ENCODE peak calls at places on chromosomes 12 and 14, in four cellular contexts. T, S, P and J are unnamed samples.

GRCh38 chr12:51971679-51972423 is 20.4 kb downstream of the ACVR1B start:
- DNase-seq in S (no peak), P (no peak), T (no peak), J (no peak)

GRCh38 chr12:95848575-95849388 is 10.0 kb upstream of the SNRPF start:
- DNase-seq in T (no peak), S (no peak), P (peak), J (peak)

GRCh38 chr14:54396183-54396492 is 669 bp upstream of the CDKN3 start:
- DNase-seq in S (no peak), T (no peak), P (no peak), J (no peak)

GRCh38 chr12:49824886-49825285 is 3.3 kb downstream of the NCKAP5L start:
- DNase-seq in T (no peak), P (no peak), S (no peak), J (no peak)

GRCh38 chr12:65755596-65755978 is 68.7 kb upstream of the HMGA2 start:
- DNase-seq in S (no peak), P (no peak), T (no peak), J (no peak)

GRCh38 chr12:11652351-11653040 is 3.0 kb downstream of the ETV6 start:
- DNase-seq in S (no peak), P (peak), T (no peak), J (peak)

GRCh38 chr12:25332143-25332542 is 81.4 kb upstream of the KRAS start:
- DNase-seq in S (no peak), P (no peak), T (no peak), J (no peak)

GRCh38 chr12:39831587-39832315 is 212.1 kb upstream of the ABCD2 start:
- DNase-seq in S (no peak), T (no peak), P (no peak), J (no peak)

GRCh38 chr12:101490286-101490920 is 15.3 kb downstream of the SPIC start:
- DNase-seq in P (peak), T (no peak), S (no peak), J (peak)

GRCh38 chr12:28870839-28871440 is 278.1 kb upstream of the FAR2 start:
- DNase-seq in S (no peak), P (no peak), T (no peak), J (no peak)

GRCh38 chr14:20706657-20707355 is 18.2 kb downstream of the ANG start:
- DNase-seq in P (no peak), T (no peak), S (no peak), J (no peak)

GRCh38 chr12:110028323-110028722 is 20.0 kb downstream of the C12orf76 start:
- DNase-seq in P (no peak), T (no peak), S (no peak), J (no peak)

GRCh38 chr12:24045816-24046257 is 96.4 kb upstream of the SOX5 start:
- DNase-seq in P (no peak), T (no peak), S (no peak), J (no peak)

GRCh38 chr12:77878901-77879300 is 48.2 kb downstream of the NAV3 start:
- DNase-seq in P (no peak), S (no peak), T (no peak), J (no peak)

GRCh38 chr14:55336161-55336560 is 64.9 kb downstream of the FBXO34 start:
- DNase-seq in T (peak), S (no peak), P (peak), J (no peak)

GRCh38 chr12:132261328-132262138 is 67.9 kb downstream of the GALNT9 start:
- DNase-seq in S (no peak), P (no peak), T (no peak), J (no peak)

GRCh38 chr12:70319632-70320031 is 46.5 kb upstream of the KCNMB4 start:
- DNase-seq in S (no peak), P (no peak), T (no peak), J (no peak)

GRCh38 chr12:57834086-57834876 is 12.2 kb downstream of the CTDSP2 start:
- DNase-seq in S (no peak), P (no peak), T (no peak), J (no peak)

GRCh38 chr14:64663174-64663573 is 41.0 kb upstream of the PLEKHG3 start:
- DNase-seq in T (no peak), S (no peak), P (no peak), J (no peak)

GRCh38 chr12:88258396-88258795 is 116.3 kb downstream of the TMTC3 start:
- DNase-seq in T (no peak), S (no peak), P (no peak), J (no peak)

GRCh38 chr14:34628681-34629135 is 1.2 kb downstream of the SNX6 start:
- DNase-seq in P (peak), S (no peak), T (no peak), J (no peak)

GRCh38 chr14:94621358-94622134 is 9.4 kb downstream of the SERPINA3 start:
- DNase-seq in P (no peak), T (no peak), S (no peak), J (no peak)

GRCh38 chr12:1804545-1805332 is 15.6 kb upstream of the LRTM2 start:
- DNase-seq in T (peak), P (peak), S (no peak), J (peak)

GRCh38 chr12:31231611-31232360 is 94.2 kb downstream of the SINHCAF start:
- DNase-seq in S (peak), T (no peak), P (no peak), J (no peak)

GRCh38 chr14:34715108-34715863 is 893 bp upstream of the CFL2 start:
- DNase-seq in T (no peak), S (no peak), P (no peak), J (no peak)

DNA sequence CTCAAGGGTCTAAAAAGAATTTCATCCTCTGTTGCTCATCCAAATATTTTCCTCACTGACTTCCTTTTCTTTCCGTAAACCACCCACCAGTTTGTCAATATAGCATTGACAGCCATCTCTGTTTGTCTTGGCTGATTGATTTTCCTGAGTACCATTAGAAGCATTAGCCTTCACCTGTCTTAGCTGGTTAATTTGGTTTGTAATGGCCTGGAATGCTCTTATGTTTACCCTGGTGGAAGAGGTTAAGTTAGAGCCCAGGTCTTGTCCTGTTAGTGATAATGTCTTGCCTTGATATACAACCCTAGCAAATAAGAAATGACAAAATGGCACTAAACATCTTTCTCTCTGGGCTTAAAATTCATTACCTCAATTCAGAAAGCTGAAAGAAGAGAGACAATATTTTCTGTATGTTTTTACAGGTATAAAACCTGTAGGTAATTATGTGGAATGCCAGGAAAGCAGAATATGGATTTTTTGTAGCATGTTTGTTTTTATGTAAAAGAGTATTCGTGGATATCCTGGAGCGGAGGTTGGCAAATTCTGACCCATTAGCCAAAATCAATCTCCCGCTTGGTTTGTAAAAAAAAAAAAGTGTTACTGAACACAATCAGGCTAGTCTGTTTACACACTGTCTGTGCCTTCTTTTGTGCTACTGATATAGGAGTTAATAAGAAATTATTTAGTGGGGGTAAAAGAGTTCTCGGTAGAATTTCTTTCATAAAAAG is 224.4 kb upstream of the DAAM1 start:
- DNase-seq in T (no peak), S (no peak), P (no peak), J (no peak)
- TF ChIP-seq POLR2AphosphoS5 in T (no peak), S (no peak), P (no peak), J (no peak)

GRCh38 chr14:75577090-75577489 is 1.3 kb upstream of the FLVCR2 start:
- DNase-seq in S (no peak), P (no peak), T (no peak), J (no peak)

GRCh38 chr14:75579882-75580281 is 1.5 kb downstream of the FLVCR2 start:
- DNase-seq in S (no peak), T (no peak), P (no peak), J (no peak)

GRCh38 chr14:75577724-75578098 is 709 bp upstream of the FLVCR2 start:
- DNase-seq in T (peak), S (peak), P (peak), J (peak)

GRCh38 chr14:75578099-75578785 is at the start of gene FLVCR2:
- DNase-seq in S (peak), P (peak), T (peak), J (peak)

DNA sequence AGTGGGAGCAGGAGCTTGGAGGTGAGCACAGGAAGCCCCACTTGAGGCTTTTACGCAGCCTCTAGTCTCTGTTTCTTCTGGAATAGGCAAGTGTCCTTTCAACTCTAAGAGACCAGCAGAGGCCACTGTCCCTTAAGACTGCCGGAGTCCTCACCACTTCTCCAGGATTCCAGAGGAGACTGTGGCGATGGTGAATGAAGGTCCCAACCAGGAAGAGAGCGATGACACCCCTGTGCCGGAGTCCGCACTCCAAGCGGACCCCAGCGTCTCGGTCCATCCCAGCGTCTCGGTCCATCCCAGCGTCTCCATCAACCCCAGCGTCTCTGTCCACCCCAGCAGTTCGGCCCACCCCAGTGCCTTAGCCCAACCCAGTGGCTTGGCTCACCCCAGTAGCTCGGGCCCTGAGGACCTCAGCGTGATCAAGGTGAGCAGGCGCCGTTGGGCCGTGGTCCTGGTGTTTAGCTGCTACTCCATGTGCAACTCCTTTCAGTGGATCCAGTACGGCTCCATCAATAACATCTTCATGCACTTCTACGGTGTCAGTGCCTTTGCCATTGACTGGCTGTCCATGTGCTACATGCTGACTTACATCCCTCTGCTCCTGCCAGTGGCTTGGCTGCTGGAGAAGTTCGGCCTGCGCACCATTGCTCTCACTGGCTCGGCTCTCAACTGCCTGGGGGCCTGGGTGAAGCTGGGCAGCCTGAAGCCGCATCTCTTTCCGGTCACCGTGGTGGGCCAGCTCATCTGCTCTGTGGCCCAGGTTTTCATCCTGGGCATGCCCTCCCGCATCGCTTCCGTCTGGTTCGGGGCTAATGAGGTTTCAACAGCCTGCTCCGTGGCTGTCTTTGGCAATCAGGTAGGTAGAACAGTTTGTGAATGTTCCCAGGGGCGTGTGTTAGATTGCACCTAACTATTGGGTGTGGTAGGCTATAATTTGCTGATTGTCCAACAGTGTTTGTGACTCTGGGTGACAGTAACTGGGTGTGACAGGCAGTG is 664 bp downstream of the FLVCR2 start:
- DNase-seq in P (no peak), S (no peak), T (no peak), J (peak)
- TF ChIP-seq POLR2AphosphoS5 in P (no peak), S (no peak), T (no peak), J (no peak)

DNA sequence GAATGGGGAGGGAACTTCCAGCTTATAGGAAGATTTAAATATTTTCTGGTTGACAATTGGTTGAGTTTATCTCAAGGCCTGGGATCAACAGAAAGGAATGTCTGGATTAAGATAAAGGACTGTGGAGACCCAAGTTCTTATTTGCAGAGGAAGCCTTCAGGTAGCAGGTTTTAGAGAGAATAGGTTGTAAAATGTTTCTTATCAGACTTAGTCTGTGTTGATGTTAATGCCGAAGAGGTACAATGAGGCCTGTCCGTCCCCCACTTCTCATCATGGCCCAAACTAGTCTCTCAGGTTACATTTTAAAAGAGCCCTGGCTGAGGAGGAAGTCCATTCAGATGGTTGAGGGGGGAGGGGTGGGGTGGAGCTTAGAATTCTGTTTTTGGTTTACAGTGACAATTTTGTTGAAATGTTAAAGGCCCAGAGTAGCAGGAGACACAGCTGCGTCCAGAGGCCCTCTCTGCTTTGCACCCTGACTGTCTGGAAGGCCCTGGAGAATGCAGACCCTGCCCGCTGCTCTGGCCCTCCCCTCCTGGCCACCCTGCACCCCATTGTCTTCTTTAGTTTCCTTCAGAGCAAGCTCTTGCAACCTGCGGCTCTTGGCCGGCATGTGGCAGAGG is 672.5 kb upstream of the TMEM132C start:
- DNase-seq in T (no peak), P (no peak), S (no peak), J (no peak)
- TF ChIP-seq POLR2AphosphoS5 in T (no peak), P (no peak), S (no peak), J (no peak)

DNA sequence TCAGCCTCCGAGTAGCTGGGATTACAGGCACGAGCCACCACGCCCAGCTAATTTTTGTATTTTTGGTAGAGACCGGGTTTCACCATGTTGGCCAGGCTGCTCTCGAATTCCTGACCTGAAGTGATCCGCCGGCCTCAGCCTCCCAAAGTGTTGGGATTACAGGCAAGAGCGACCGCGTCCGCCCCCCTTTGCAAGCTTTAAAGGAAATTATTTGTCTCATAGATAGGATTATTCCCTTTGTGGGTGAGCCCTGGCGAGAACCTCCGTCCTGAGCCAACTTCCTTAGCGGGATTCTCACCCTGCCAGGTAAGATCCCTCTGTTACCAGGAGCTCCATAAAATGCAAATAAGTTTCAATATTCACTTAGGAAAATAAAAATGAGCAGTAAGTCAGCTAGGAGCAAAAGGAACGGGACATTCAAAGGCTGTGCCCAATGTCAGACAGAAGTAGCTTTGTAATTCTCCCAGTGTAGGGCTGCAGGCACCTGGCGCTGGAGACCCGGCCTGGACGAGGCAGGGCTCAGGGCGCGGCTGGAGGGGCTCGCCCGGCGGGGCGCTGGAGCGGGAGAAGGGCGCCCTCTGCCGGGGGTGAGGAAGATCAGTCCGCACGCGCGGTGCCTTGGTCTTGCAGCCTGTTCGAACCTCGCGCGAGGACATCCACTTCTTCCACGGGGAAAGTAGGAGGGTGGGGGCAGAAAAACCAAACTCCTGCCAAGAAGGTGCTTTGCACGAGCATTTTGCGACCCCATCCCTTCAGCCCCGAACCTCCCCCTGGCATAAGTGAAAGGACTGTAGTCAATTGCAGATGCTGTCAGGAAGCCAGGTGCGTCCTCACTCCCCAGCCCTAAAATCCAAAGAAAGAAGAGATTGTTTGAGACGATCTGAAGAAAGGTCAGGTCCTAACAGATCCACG is 47.1 kb upstream of the PLXNC1 start:
- DNase-seq in T (peak), S (peak), P (peak), J (peak)
- TF ChIP-seq POLR2AphosphoS5 in T (peak), S (no peak), P (no peak), J (peak)

DNA sequence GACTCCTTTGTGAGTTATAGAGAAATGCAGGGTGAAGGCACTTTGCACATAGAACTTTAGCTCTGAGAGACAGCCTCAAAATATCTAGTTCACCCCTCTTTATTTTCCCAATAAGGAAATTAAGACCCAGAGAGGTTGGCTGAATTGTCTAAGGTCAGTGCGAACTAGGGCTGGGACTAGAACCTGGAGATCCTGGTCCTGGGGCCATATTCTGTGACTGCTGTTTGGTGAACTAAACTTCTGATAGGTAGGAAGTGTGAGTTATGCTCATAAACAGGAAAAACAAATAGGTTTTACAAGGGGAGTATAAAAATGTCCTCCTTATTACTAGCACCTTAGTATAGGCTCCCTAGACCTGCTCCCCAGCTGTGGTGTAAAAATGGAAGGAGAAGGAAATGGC is 53.9 kb downstream of the DAD1 start:
- DNase-seq in T (no peak), S (no peak), P (no peak), J (no peak)
- TF ChIP-seq POLR2AphosphoS5 in T (no peak), S (no peak), P (no peak), J (no peak)

DNA sequence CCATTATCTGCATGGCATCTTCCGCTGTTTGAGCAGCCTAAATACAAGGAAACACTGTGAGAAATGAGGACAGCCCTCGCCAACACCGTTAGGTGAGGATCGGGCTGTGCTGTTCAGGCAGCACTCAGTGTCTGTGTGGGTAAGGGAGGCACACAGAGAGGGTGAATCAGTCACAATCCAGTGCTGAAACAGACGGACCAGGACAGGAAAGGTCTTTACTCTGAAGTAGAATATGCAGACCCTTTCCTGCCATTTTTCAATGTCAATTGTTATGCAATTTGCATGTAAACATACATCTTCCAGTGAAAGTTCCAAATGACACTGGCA is 53.0 kb upstream of the VPS33A start:
- DNase-seq in P (no peak), T (no peak), S (no peak), J (no peak)
- TF ChIP-seq POLR2AphosphoS5 in P (no peak), T (no peak), S (no peak), J (no peak)

GRCh38 chr12:9869307-9870161 is at the start of gene CLEC2B:
- DNase-seq in S (no peak), T (no peak), P (no peak), J (no peak)
- TF ChIP-seq POLR2AphosphoS5 in S (peak), T (peak), P (peak), J (peak)

DNA sequence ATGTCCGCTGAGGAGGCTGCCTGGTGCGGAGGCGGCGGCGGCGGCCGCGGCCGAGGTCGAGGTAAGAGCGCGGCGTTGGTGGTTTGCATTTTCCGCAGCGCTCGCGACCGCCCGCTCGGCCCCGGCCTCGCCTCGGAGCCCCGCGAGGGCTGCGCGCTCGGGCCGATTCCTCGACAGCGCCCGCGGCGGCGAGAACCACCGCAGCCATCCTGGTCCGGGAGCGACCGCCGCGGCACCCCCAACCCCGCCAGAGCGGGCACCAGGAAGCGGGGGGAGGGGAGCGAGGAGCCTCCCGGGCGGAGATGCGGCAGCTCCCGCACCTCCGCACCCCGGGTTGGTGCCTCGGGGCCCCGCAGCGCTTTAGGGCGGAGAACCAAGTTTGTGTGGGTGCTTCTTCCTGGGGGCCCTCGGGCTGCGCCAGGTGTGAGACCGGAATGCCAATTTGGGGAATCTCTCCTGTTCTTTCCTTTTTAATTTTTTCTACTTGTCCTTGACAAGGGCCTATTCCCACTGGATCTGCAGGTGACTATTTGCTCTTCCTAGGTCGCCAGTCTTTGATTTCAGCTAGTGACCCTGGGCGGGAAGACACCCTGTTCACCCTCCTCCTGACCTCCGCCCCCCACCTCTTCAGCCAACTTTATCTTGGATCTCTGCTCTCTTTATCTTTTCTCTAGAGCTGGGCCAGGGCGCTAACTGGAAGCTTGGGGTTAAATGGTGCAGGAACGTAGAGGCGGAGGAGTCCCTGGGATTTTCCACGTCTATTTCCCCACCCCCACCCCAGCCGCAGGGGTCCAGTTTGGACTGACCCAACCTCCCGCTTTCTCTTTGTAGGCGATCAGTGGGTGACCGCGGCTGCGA is at the start of gene SOCS2:
- DNase-seq in P (peak), S (no peak), T (no peak), J (peak)
- TF ChIP-seq POLR2AphosphoS5 in P (no peak), S (no peak), T (no peak), J (no peak)